ENCODE peak calls at places on chromosomes 12 and 14, in seven cellular contexts. O is mesothelial cell of epicardium, P is fibroblast of pulmonary artery, T is ovary, I is MCF 10A, V is uterus, A is adrenal gland. S is an unnamed sample.

GRCh38 chr12:108890208-108890607 is 10.3 kb downstream of the DAO start:
- DNase-seq in O (no peak), A (no peak), T (no peak), I (peak; percentile 32), P (peak; percentile 26), V (no peak), S (no peak)

GRCh38 chr12:106645074-106645421 is 62.2 kb downstream of the RFX4 start:
- DNase-seq in O (no peak), I (peak; percentile 17), A (no peak), T (no peak), P (peak; percentile 8), V (no peak), S (no peak)

GRCh38 chr12:116423053-116423452 is 136.1 kb upstream of the MAP1LC3B2 start:
- DNase-seq in T (no peak), P (peak; percentile 91), A (no peak), O (no peak), V (peak; percentile 68), I (peak; percentile 27), S (no peak)

GRCh38 chr12:65449400-65449799 is 170.9 kb downstream of the MSRB3 start:
- DNase-seq in T (no peak), V (no peak), A (no peak), O (no peak), P (peak; percentile 21), I (peak; percentile 24), S (no peak)

GRCh38 chr12:57899010-57899662 is 42.2 kb upstream of the ATP23 start:
- DNase-seq in A (peak; percentile 84), P (peak; percentile 53), T (peak; percentile 67), O (no peak), V (peak; percentile 69), I (peak; percentile 82), S (no peak)

GRCh38 chr12:110314308-110314707 is 33.3 kb downstream of the ATP2A2 start:
- DNase-seq in T (no peak), A (no peak), P (peak; percentile 92), I (peak; percentile 71), V (no peak), O (no peak), S (no peak)

GRCh38 chr12:54141534-54142475 is 47.0 kb downstream of the SMUG1 start:
- DNase-seq in T (no peak), V (peak; percentile 29), A (no peak), O (no peak), P (peak; percentile 17), I (no peak), S (no peak)

GRCh38 chr12:51721281-51721940 is 127.1 kb downstream of the FIGNL2 start:
- DNase-seq in I (no peak), O (no peak), T (peak; percentile 18), P (peak; percentile 36), A (no peak), V (no peak), S (peak; percentile 75)

GRCh38 chr12:9872743-9873142 is 3.6 kb upstream of the CLEC2B start:
- DNase-seq in V (no peak), O (no peak), A (no peak), P (no peak), I (peak; percentile 64), T (no peak), S (no peak)

GRCh38 chr12:44674866-44675265 is 201.2 kb downstream of the NELL2 start:
- DNase-seq in I (no peak), A (no peak), O (no peak), V (no peak), P (no peak), T (no peak), S (no peak)

GRCh38 chr14:99183311-99183710 is 88.7 kb downstream of the BCL11B start:
- DNase-seq in A (no peak), T (no peak), I (no peak), P (no peak), V (no peak), O (no peak), S (no peak)

GRCh38 chr14:74771409-74771808 is 8.3 kb downstream of the YLPM1 start:
- DNase-seq in A (peak; percentile 23), V (no peak), O (no peak), T (no peak), I (no peak), P (peak; percentile 17), S (no peak)

GRCh38 chr12:40980346-40981005 is 207.6 kb upstream of the PDZRN4 start:
- DNase-seq in V (no peak), O (no peak), A (no peak), T (no peak), P (no peak), I (no peak), S (no peak)

GRCh38 chr12:109606261-109607028 is 32.9 kb downstream of the MVK start:
- DNase-seq in T (peak; percentile 38), A (no peak), P (no peak), I (no peak), V (no peak), O (no peak), S (peak; percentile 74)

GRCh38 chr12:75890660-75891059 is 140.9 kb downstream of the PHLDA1 start:
- DNase-seq in O (no peak), P (no peak), A (no peak), V (no peak), I (peak; percentile 35), T (no peak), S (no peak)

GRCh38 chr12:2412305-2412643 is 359.5 kb downstream of the CACNA1C start:
- DNase-seq in V (no peak), O (no peak), P (no peak), T (no peak), I (no peak), A (no peak), S (no peak)

GRCh38 chr12:91630906-91631305 is 448.3 kb upstream of the DCN start:
- DNase-seq in V (no peak), I (no peak), T (no peak), A (no peak), P (no peak), O (no peak), S (no peak)

GRCh38 chr12:13061377-13061776 is 17.2 kb downstream of the FAM234B start:
- DNase-seq in I (no peak), T (no peak), O (no peak), V (no peak), A (no peak), P (no peak), S (no peak)

GRCh38 chr12:561908-562593 is 101.2 kb downstream of the NINJ2 start:
- DNase-seq in I (no peak), V (no peak), P (no peak), A (peak; percentile 56), O (no peak), T (no peak), S (no peak)

GRCh38 chr12:559907-560455 is 100.2 kb downstream of the B4GALNT3 start:
- DNase-seq in A (no peak), V (no peak), I (no peak), T (no peak), P (no peak), O (no peak), S (no peak)

GRCh38 chr12:560666-561065 is 100.9 kb downstream of the B4GALNT3 start:
- DNase-seq in P (no peak), A (no peak), V (no peak), O (no peak), I (no peak), T (no peak), S (peak; percentile 58)

GRCh38 chr12:562634-563033 is 100.6 kb downstream of the NINJ2 start:
- DNase-seq in I (no peak), O (no peak), V (no peak), P (no peak), T (no peak), A (no peak), S (no peak)

GRCh38 chr12:561116-561705 is 101.5 kb downstream of the B4GALNT3 start:
- DNase-seq in I (no peak), A (no peak), V (no peak), O (no peak), P (no peak), T (no peak), S (peak; percentile 85)
- TF ChIP-seq CTCF in I (no peak), A (no peak), V (no peak), O (no peak), P (no peak), T (no peak), S (no peak)

DNA sequence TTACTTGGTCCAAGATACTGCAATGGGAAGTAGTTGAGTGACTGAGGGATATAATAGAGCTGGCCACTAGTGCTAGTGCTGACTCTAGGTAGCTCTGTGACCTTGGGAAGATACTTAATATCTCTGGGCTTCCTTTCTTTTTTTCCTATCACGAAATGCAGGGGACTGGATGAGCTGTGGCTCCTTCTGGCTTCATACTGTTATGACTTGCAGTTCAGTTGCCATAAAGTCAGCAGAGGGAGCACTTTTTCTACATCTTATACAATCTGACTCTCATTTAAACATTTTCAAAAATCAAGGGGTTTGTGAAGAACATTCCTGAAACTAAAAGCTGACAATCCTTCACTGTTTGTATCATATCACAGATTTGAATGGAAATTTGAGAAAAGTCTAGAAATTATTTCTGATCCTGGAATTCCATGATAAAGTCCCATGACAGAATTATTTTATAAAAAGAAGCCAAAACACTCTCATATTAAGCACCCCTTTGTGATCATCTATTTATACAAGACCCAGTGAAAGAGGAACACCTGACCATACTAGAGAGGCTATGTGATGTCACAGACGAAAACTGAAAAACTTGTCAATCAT is 5.4 kb downstream of the BHLHE41 start:
- DNase-seq in P (peak; percentile 83), T (no peak), V (peak; percentile 45), A (no peak), I (peak; percentile 64), O (no peak), S (no peak)
- TF ChIP-seq CTCF in P (peak; percentile 75), T (peak; percentile 4), V (peak; percentile 64), A (peak; percentile 47), I (peak; percentile 63), O (peak; percentile 34), S (no peak)

GRCh38 chr12:98656289-98657101 is 11.4 kb downstream of the APAF1 start:
- DNase-seq in A (no peak), T (no peak), V (no peak), P (peak; percentile 27), I (peak; percentile 13), O (no peak), S (no peak)

DNA sequence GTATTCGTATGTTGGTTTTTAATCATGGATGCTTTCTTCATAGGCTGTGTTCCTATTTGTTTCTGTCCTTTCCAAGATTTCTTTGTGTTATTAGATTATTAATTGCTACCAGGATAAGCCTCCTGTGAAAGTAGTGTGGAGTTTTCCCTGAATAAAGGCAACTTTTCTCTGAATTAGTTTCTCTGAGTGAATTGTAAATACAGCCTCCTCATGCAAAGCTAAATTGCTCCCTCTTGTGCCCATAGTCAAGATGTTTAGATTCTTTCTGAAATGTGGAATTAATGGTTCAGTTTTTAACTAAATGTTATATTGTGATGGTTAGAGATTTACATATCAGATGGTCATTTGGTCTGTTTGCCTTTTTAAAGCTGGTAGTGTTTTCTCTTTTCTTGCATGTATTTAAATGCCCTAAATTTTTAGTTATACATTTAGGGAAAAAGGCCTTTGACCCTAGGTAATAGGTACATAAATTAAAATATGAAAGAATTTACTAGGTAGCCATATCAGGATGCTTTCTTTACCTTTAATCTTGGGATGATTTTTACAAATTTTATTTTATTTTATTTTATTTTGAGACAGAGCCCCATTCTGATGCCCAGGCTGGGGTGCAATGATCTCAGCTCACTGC is 8.9 kb downstream of the APAF1 start:
- DNase-seq in V (no peak), P (peak; percentile 81), T (no peak), O (no peak), A (no peak), I (peak; percentile 73), S (no peak)
- TF ChIP-seq CTCF in V (peak; percentile 56), P (peak; percentile 65), T (no peak), O (peak; percentile 45), A (peak; percentile 63), I (peak; percentile 79), S (peak; percentile 25)

DNA sequence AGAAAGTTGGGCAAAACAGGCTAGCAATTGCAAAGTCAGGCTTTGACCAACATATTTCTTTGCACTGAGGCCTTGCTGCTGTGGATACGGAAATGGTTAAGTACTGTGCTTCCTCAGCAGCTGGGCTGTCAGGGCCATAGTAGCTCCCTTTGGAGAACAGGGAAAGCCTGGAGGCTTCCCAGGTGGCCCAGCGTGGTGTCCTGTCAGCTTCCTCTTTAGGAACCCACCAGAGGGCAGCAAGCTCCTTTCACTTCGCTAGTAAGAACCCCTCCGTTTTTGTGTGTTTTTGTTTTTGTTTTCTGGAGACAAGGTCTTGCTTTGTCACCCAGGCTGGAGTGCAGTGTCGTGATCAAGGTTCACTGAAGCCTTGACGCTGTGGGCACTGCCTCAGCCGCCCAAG is 1.7 kb upstream of the CFAP251 start:
- DNase-seq in P (peak; percentile 68), A (peak; percentile 36), I (no peak), T (no peak), O (no peak), V (peak; percentile 25), S (peak; percentile 57)
- TF ChIP-seq CTCF in P (peak; percentile 50), A (no peak), I (no peak), T (no peak), O (no peak), V (no peak), S (peak; percentile 25)

S was measured in glutamatergic neuron.